ENCODE peak calls at places on chromosomes 1 and 21, in four cellular contexts. One of them, this sample, is unnamed.

GRCh38 chr1:203521812-203522211 is 27.9 kb downstream of the OPTC start:
- DNase-seq in epithelial cell of esophagus: no peak
- DNase-seq in tibial artery: no peak
- DNase-seq in ascending aorta: no peak
- DNase-seq in this sample: no peak

GRCh38 chr1:36883315-36883949 is 150.9 kb downstream of the GRIK3 start:
- DNase-seq in tibial artery: peak
- DNase-seq in ascending aorta: peak
- DNase-seq in epithelial cell of esophagus: no peak
- DNase-seq in this sample: peak

GRCh38 chr1:10624256-10625050 is 149.7 kb downstream of the PEX14 start:
- DNase-seq in tibial artery: peak
- DNase-seq in ascending aorta: no peak
- DNase-seq in epithelial cell of esophagus: no peak
- DNase-seq in this sample: peak

GRCh38 chr1:234768569-234769283 is 158.7 kb upstream of the IRF2BP2 start:
- DNase-seq in epithelial cell of esophagus: no peak
- DNase-seq in ascending aorta: peak
- DNase-seq in tibial artery: no peak
- DNase-seq in this sample: no peak

GRCh38 chr1:179129702-179130473 is 48.0 kb downstream of the TOR3A start:
- DNase-seq in ascending aorta: no peak
- DNase-seq in tibial artery: no peak
- DNase-seq in epithelial cell of esophagus: peak
- DNase-seq in this sample: no peak

GRCh38 chr1:178500936-178501554 is 4.3 kb upstream of the CLEC20A start:
- DNase-seq in ascending aorta: peak
- DNase-seq in tibial artery: peak
- DNase-seq in epithelial cell of esophagus: no peak
- DNase-seq in this sample: no peak

GRCh38 chr1:33721416-33721815 is 142.5 kb upstream of the HMGB4 start:
- DNase-seq in ascending aorta: no peak
- DNase-seq in epithelial cell of esophagus: no peak
- DNase-seq in tibial artery: no peak
- DNase-seq in this sample: no peak

GRCh38 chr1:97647776-97648175 is 273.1 kb downstream of the DPYD start:
- DNase-seq in ascending aorta: no peak
- DNase-seq in tibial artery: no peak
- DNase-seq in epithelial cell of esophagus: peak
- DNase-seq in this sample: no peak

GRCh38 chr1:143735764-143736461 is 235.9 kb downstream of the FAM72C start:
- DNase-seq in tibial artery: no peak
- DNase-seq in ascending aorta: no peak
- DNase-seq in epithelial cell of esophagus: peak
- DNase-seq in this sample: no peak

DNA sequence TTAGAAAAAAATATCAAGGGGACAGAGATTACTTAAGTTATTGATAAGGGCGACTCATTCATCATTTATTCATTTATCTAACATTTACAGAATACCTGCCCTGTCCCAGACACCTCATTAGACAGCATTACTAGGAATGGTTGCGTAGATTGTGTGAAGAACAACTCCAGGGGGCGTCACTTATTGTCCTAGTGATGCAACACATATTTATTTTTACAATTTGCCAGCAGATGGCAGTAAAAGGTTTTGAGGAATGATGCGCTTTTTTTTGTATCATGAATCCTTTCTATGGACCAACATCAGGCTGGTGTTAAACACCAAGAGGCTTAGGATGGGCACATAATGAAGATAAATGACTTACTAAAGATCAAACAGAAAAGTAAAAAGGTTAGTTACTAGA is 5.5 kb downstream of the NCAM2 start:
- DNase-seq in ascending aorta: no peak
- DNase-seq in epithelial cell of esophagus: peak
- DNase-seq in tibial artery: no peak
- DNase-seq in this sample: no peak
- TF ChIP-seq CTCF in ascending aorta: no peak
- TF ChIP-seq CTCF in epithelial cell of esophagus: no peak
- TF ChIP-seq CTCF in tibial artery: no peak
- TF ChIP-seq CTCF in this sample: peak

GRCh38 chr1:177170756-177171535 is at the start of gene BRINP2:
- DNase-seq in epithelial cell of esophagus: peak
- DNase-seq in ascending aorta: no peak
- DNase-seq in tibial artery: no peak
- DNase-seq in this sample: no peak

GRCh38 chr1:177163844-177164379 is 600 bp downstream of the ASTN1 start:
- DNase-seq in tibial artery: no peak
- DNase-seq in ascending aorta: no peak
- DNase-seq in epithelial cell of esophagus: no peak
- DNase-seq in this sample: no peak

GRCh38 chr1:177164380-177165068 is at the start of gene ASTN1:
- DNase-seq in ascending aorta: no peak
- DNase-seq in tibial artery: no peak
- DNase-seq in epithelial cell of esophagus: no peak
- DNase-seq in this sample: no peak

GRCh38 chr1:177165069-177165439 is 542 bp upstream of the ASTN1 start:
- DNase-seq in ascending aorta: no peak
- DNase-seq in epithelial cell of esophagus: no peak
- DNase-seq in tibial artery: no peak
- DNase-seq in this sample: no peak
- H3K4me3 ChIP-seq in ascending aorta: peak
- H3K4me3 ChIP-seq in epithelial cell of esophagus: no peak
- H3K4me3 ChIP-seq in tibial artery: no peak
- H3K4me3 ChIP-seq in this sample: peak

GRCh38 chr1:67768480-67768879 is 64.8 kb downstream of the GNG12 start:
- DNase-seq in ascending aorta: no peak
- DNase-seq in epithelial cell of esophagus: no peak
- DNase-seq in tibial artery: no peak
- DNase-seq in this sample: no peak

GRCh38 chr1:67769633-67770256 is 63.5 kb downstream of the GNG12 start:
- DNase-seq in tibial artery: no peak
- DNase-seq in ascending aorta: no peak
- DNase-seq in epithelial cell of esophagus: no peak
- DNase-seq in this sample: no peak

GRCh38 chr1:67771776-67772175 is 61.5 kb downstream of the GNG12 start:
- DNase-seq in tibial artery: no peak
- DNase-seq in epithelial cell of esophagus: no peak
- DNase-seq in ascending aorta: no peak
- DNase-seq in this sample: no peak

GRCh38 chr1:67773462-67773861 is 59.8 kb downstream of the GNG12 start:
- DNase-seq in tibial artery: no peak
- DNase-seq in epithelial cell of esophagus: no peak
- DNase-seq in ascending aorta: no peak
- DNase-seq in this sample: no peak

DNA sequence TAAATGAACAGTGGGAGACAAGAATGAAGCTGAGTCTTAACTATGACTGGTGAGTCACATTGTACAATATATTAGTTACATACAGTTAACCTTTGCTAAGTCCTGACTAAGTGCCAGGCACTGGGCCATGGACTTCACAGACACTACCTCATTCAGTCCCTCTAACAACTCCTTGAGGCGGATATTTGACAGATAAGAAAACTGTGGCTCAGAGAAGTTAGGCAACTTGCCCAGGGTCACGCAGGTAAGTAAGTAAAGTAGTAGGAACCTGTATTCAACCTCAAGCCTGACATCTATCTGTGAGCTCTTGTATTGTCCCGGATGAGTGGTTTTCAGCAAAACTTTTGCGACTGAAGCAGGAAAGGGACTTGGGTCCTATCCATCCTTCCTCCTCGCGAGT is 62.1 kb downstream of the GNG12 start:
- DNase-seq in epithelial cell of esophagus: peak
- DNase-seq in ascending aorta: no peak
- DNase-seq in tibial artery: no peak
- DNase-seq in this sample: no peak
- TF ChIP-seq CTCF in epithelial cell of esophagus: peak
- TF ChIP-seq CTCF in ascending aorta: no peak
- TF ChIP-seq CTCF in tibial artery: no peak
- TF ChIP-seq CTCF in this sample: no peak

GRCh38 chr1:155322571-155322952 is 1.9 kb downstream of the RUSC1 start:
- DNase-seq in tibial artery: no peak
- DNase-seq in epithelial cell of esophagus: peak
- DNase-seq in ascending aorta: peak
- DNase-seq in this sample: no peak

GRCh38 chr1:155319536-155319935 is 1.2 kb upstream of the RUSC1 start:
- DNase-seq in tibial artery: peak
- DNase-seq in ascending aorta: no peak
- DNase-seq in epithelial cell of esophagus: no peak
- DNase-seq in this sample: no peak

GRCh38 chr1:155320252-155320651 is 442 bp upstream of the RUSC1 start:
- DNase-seq in tibial artery: no peak
- DNase-seq in epithelial cell of esophagus: peak
- DNase-seq in ascending aorta: no peak
- DNase-seq in this sample: no peak

GRCh38 chr1:155321577-155322497 is 1.1 kb downstream of the RUSC1 start:
- DNase-seq in tibial artery: peak
- DNase-seq in epithelial cell of esophagus: peak
- DNase-seq in ascending aorta: no peak
- DNase-seq in this sample: no peak

GRCh38 chr1:155320661-155321576 is at the start of gene RUSC1:
- DNase-seq in epithelial cell of esophagus: peak
- DNase-seq in ascending aorta: peak
- DNase-seq in tibial artery: peak
- DNase-seq in this sample: peak
- H3K4me3 ChIP-seq in epithelial cell of esophagus: peak
- H3K4me3 ChIP-seq in ascending aorta: peak
- H3K4me3 ChIP-seq in tibial artery: peak
- H3K4me3 ChIP-seq in this sample: peak